ENCODE peak calls at places on chromosomes 5 and 9, in six cellular contexts. Q is H9, J is H1, A is mesenchymal stem cell, L is neuronal stem cell, E is trophoblast cell. P is an unnamed sample.

GRCh38 chr9:128383791-128384190 is 12.6 kb downstream of the URM1 start:
- DNase-seq in Q (no peak), J (no peak), A (no peak), L (no peak), E (no peak), P (no peak)

GRCh38 chr5:134554319-134555222 is 29.1 kb downstream of the JADE2 start:
- DNase-seq in Q (no peak), J (no peak), A (peak; percentile 54), L (no peak), E (peak; percentile 37), P (peak; percentile 82)

GRCh38 chr9:91436841-91437240 is 13.2 kb upstream of the NFIL3 start:
- DNase-seq in Q (no peak), J (no peak), A (no peak), L (no peak), E (no peak), P (no peak)

GRCh38 chr5:163401271-163401670 is 36.1 kb upstream of the CCNG1 start:
- DNase-seq in Q (no peak), J (no peak), A (no peak), L (no peak), E (no peak), P (no peak)

GRCh38 chr9:98022447-98022846 is 34.1 kb upstream of the NANS start:
- DNase-seq in Q (no peak), J (no peak), A (no peak), L (no peak), E (no peak), P (peak; percentile 71)

GRCh38 chr5:169577966-169578365 is 5.6 kb upstream of the SPDL1 start:
- DNase-seq in Q (no peak), J (no peak), A (no peak), L (no peak), E (no peak), P (no peak)

GRCh38 chr9:116081437-116082110 is 72.0 kb upstream of the PAPPA start:
- DNase-seq in Q (no peak), J (no peak), A (no peak), L (no peak), E (no peak), P (no peak)

GRCh38 chr5:138382347-138382746 is 29.9 kb downstream of the KDM3B start:
- DNase-seq in Q (no peak), J (no peak), A (no peak), L (no peak), E (no peak), P (no peak)

GRCh38 chr9:89356782-89357181 is 38.5 kb downstream of the SECISBP2 start:
- DNase-seq in Q (no peak), J (no peak), A (no peak), L (no peak), E (no peak), P (no peak)

GRCh38 chr5:60961685-60962084 is 16.7 kb downstream of the NDUFAF2 start:
- DNase-seq in Q (no peak), J (no peak), A (peak; percentile 52), L (no peak), E (no peak), P (peak; percentile 61)

GRCh38 chr5:67050125-67050524 is 146.5 kb downstream of the CD180 start:
- DNase-seq in Q (no peak), J (no peak), A (no peak), L (no peak), E (no peak), P (no peak)

GRCh38 chr9:113996531-113997001 is 81.5 kb downstream of the AMBP start:
- DNase-seq in Q (peak; percentile 10), J (no peak), A (no peak), L (no peak), E (no peak), P (no peak)

GRCh38 chr5:10521466-10522223 is 42.2 kb upstream of the ANKRD33B start:
- DNase-seq in Q (peak; percentile 53), J (no peak), A (no peak), L (no peak), E (no peak), P (no peak)

GRCh38 chr5:103259705-103260355 is 1.3 kb downstream of the MACIR start:
- DNase-seq in Q (peak; percentile 53), J (no peak), A (peak; percentile 63), L (no peak), E (no peak), P (peak; percentile 23)

GRCh38 chr5:100797863-100798262 is 105.2 kb downstream of the ST8SIA4 start:
- DNase-seq in Q (no peak), J (no peak), A (peak; percentile 67), L (no peak), E (peak; percentile 41), P (peak; percentile 56)

GRCh38 chr5:6747103-6747502 is 33.9 kb downstream of the TENT4A start:
- DNase-seq in Q (no peak), J (no peak), A (no peak), L (no peak), E (no peak), P (no peak)

GRCh38 chr9:129405089-129405830 is 215.6 kb downstream of the C9orf50 start:
- DNase-seq in Q (no peak), J (no peak), A (no peak), L (no peak), E (no peak), P (peak; percentile 83)

GRCh38 chr5:168796840-168797548 is 217.8 kb upstream of the PANK3 start:
- DNase-seq in Q (no peak), J (no peak), A (no peak), L (no peak), E (no peak), P (no peak)

GRCh38 chr5:67512758-67513157 is 316.2 kb upstream of the CD180 start:
- DNase-seq in Q (no peak), J (no peak), A (no peak), L (no peak), E (no peak), P (no peak)

GRCh38 chr5:96794757-96795156 is 13.0 kb downstream of the ERAP1 start:
- DNase-seq in Q (no peak), J (no peak), A (no peak), L (no peak), E (no peak), P (no peak)

GRCh38 chr9:128495804-128496417 is 8.6 kb upstream of the GLE1 start:
- DNase-seq in Q (peak; percentile 48), J (no peak), A (no peak), L (no peak), E (no peak), P (no peak)

GRCh38 chr9:99721898-99722297 is 99.8 kb upstream of the NR4A3 start:
- DNase-seq in Q (no peak), J (no peak), A (no peak), L (no peak), E (no peak), P (no peak)

GRCh38 chr5:932628-933250 is 40.1 kb downstream of the TRIP13 start:
- DNase-seq in Q (no peak), J (no peak), A (peak; percentile 61), L (no peak), E (no peak), P (peak; percentile 40)

GRCh38 chr9:29006603-29007002 is 1433.3 kb upstream of the C9orf72 start:
- DNase-seq in Q (no peak), J (no peak), A (no peak), L (no peak), E (no peak), P (no peak)

GRCh38 chr9:2857564-2858198 is 13.8 kb upstream of the PUM3 start:
- DNase-seq in Q (peak; percentile 55), J (no peak), A (peak; percentile 71), L (peak; percentile 69), E (peak; percentile 66), P (peak; percentile 66)
- H2AFZ ChIP-seq in Q (no peak overlapping the region), J (no peak overlapping the region), A (no peak overlapping the region), L (peak overlapping the region; percentile 67), E (no peak overlapping the region), P (no peak overlapping the region)

GRCh38 chr5:108081707-108082106 is 300.2 kb downstream of the FBXL17 start:
- DNase-seq in Q (no peak), J (no peak), A (no peak), L (no peak), E (no peak), P (no peak)

GRCh38 chr5:108078345-108078744 is 303.6 kb downstream of the FBXL17 start:
- DNase-seq in Q (no peak), J (no peak), A (no peak), L (no peak), E (no peak), P (no peak)

GRCh38 chr5:108084105-108084504 is 297.8 kb downstream of the FBXL17 start:
- DNase-seq in Q (no peak), J (no peak), A (no peak), L (no peak), E (no peak), P (peak; percentile 52)

GRCh38 chr5:108078882-108079281 is 303.0 kb downstream of the FBXL17 start:
- DNase-seq in Q (no peak), J (no peak), A (no peak), L (no peak), E (no peak), P (no peak)

GRCh38 chr5:108079754-108080153 is 302.1 kb downstream of the FBXL17 start:
- DNase-seq in Q (no peak), J (no peak), A (no peak), L (no peak), E (no peak), P (no peak)
- H2BK120ac ChIP-seq in Q (no peak overlapping the region), J (peak overlapping the region; percentile 31), A (no peak overlapping the region), L (no peak overlapping the region), E (no peak overlapping the region), P (no peak overlapping the region)

GRCh38 chr5:57318251-57318650 is 144.4 kb downstream of the GPBP1 start:
- DNase-seq in Q (no peak), J (no peak), A (no peak), L (no peak), E (peak; percentile 68), P (no peak)
- H3K27ac ChIP-seq in Q (no peak overlapping the region), J (no peak overlapping the region), A (no peak overlapping the region), L (no peak overlapping the region), E (no peak overlapping the region), P (peak overlapping the region; percentile 95)

GRCh38 chr5:142046191-142046590 is 33.4 kb upstream of the GNPDA1 start:
- DNase-seq in Q (no peak), J (no peak), A (no peak), L (no peak), E (no peak), P (no peak)

GRCh38 chr5:142034994-142035393 is 22.2 kb upstream of the GNPDA1 start:
- DNase-seq in Q (no peak), J (no peak), A (no peak), L (no peak), E (no peak), P (no peak)

GRCh38 chr5:142038735-142039134 is 25.9 kb upstream of the GNPDA1 start:
- DNase-seq in Q (no peak), J (no peak), A (no peak), L (no peak), E (no peak), P (no peak)

GRCh38 chr5:142036918-142037317 is 24.1 kb upstream of the GNPDA1 start:
- DNase-seq in Q (no peak), J (no peak), A (no peak), L (no peak), E (no peak), P (no peak)

DNA sequence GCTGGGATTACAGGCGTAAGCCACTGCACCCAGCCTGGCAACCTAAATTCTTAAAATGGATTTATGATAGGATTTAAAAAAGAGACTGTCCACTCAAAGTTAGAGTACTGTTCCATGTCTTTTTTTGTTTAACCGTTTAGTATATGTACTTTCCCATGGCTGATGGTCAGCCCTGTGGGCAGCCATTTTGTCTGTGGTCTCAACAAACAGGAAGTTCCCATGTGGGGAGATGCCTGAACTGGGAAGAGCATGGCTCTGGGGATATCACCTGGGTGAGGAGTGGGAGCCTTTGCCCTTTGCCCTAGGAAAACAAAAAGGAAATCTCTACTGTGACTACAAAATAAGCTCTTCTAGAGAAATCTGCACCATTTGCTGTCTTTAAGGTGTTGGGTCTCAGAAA is 27.5 kb upstream of the GNPDA1 start:
- DNase-seq in Q (no peak), J (no peak), A (no peak), L (no peak), E (no peak), P (no peak)
- H2AFZ ChIP-seq in Q (peak overlapping the region; percentile 37), J (peak overlapping the region; percentile 71), A (no peak overlapping the region), L (peak overlapping the region; percentile 71), E (no peak overlapping the region), P (no peak overlapping the region)